ENCODE peak calls at places on chromosomes 6 and 20, in four cellular contexts. V is A549, M is adrenal gland, A is ovary. T is an unnamed sample.
A peak's percentile ranks its signal among the peaks of the same experiment; 100 is the strongest.

GRCh38 chr6:38012573-38012972 is 193.0 kb downstream of the ZFAND3 start:
- DNase-seq in V (peak; percentile 9), M (no peak), A (no peak), T (peak; percentile 11)

GRCh38 chr6:336159-337114 is 44.1 kb downstream of the DUSP22 start:
- DNase-seq in V (no peak), M (no peak), A (no peak), T (peak; percentile 90)

GRCh38 chr6:97674802-97675201 is 391.8 kb upstream of the MMS22L start:
- DNase-seq in V (no peak), M (no peak), A (no peak), T (no peak)

GRCh38 chr20:57654363-57654997 is 34.3 kb upstream of the ZBP1 start:
- DNase-seq in V (peak; percentile 87), M (peak; percentile 61), A (peak; percentile 41), T (peak; percentile 60)

GRCh38 chr6:111604259-111605099 is 1.2 kb downstream of the TRAF3IP2 start:
- DNase-seq in V (no peak), M (peak; percentile 64), A (peak; percentile 67), T (no peak)

GRCh38 chr6:76682842-76683241 is 610.4 kb upstream of the IMPG1 start:
- DNase-seq in V (no peak), M (no peak), A (no peak), T (peak; percentile 60)

GRCh38 chr20:297098-297924 is at the start of gene ZCCHC3:
- DNase-seq in V (peak; percentile 94), M (peak; percentile 94), A (peak; percentile 93), T (peak; percentile 92)

GRCh38 chr6:75855047-75855446 is 106.0 kb downstream of the MYO6 start:
- DNase-seq in V (peak; percentile 2), M (peak; percentile 46), A (no peak), T (peak; percentile 71)

GRCh38 chr6:138590796-138591709 is 91.8 kb upstream of the NHSL1 start:
- DNase-seq in V (peak; percentile 53), M (peak; percentile 76), A (no peak), T (peak; percentile 64)

GRCh38 chr6:144993870-144994269 is 708.7 kb downstream of the UTRN start:
- DNase-seq in V (no peak), M (no peak), A (no peak), T (no peak)

GRCh38 chr6:163844352-163844751 is 429.8 kb downstream of the QKI start:
- DNase-seq in V (no peak), M (no peak), A (no peak), T (no peak)

GRCh38 chr6:27575594-27576361 is 102.9 kb upstream of the ZNF184 start:
- DNase-seq in V (no peak), M (no peak), A (no peak), T (no peak)

GRCh38 chr20:11080010-11080409 is 406.2 kb upstream of the JAG1 start:
- DNase-seq in V (no peak), M (no peak), A (no peak), T (no peak)

GRCh38 chr20:50689864-50690263 is 1.5 kb downstream of the RIPOR3 start:
- DNase-seq in V (no peak), M (no peak), A (peak; percentile 44), T (no peak)

GRCh38 chr6:23417133-23417532 is 708.9 kb upstream of the NRSN1 start:
- DNase-seq in V (no peak), M (no peak), A (no peak), T (peak; percentile 75)

GRCh38 chr20:46852313-46852712 is 42.3 kb upstream of the EYA2 start:
- DNase-seq in V (no peak), M (no peak), A (no peak), T (no peak)

GRCh38 chr6:134632034-134632433 is 314.1 kb upstream of the SGK1 start:
- DNase-seq in V (no peak), M (no peak), A (no peak), T (no peak)

GRCh38 chr20:47785321-47785899 is at the start of gene SULF2:
- DNase-seq in V (no peak), M (peak; percentile 26), A (peak; percentile 74), T (peak; percentile 60)

GRCh38 chr6:139369568-139370046 is 4.8 kb downstream of the CITED2 start:
- DNase-seq in V (peak; percentile 14), M (peak; percentile 39), A (no peak), T (peak; percentile 56)

GRCh38 chr20:17985388-17986018 is 16.7 kb downstream of the MGME1 start:
- DNase-seq in V (no peak), M (no peak), A (no peak), T (no peak)

GRCh38 chr20:61297981-61298380 is 45.9 kb downstream of the CDH4 start:
- DNase-seq in V (no peak), M (no peak), A (no peak), T (no peak)

GRCh38 chr20:2246081-2246491 is 49.7 kb upstream of the TGM3 start:
- DNase-seq in V (no peak), M (no peak), A (no peak), T (no peak)

GRCh38 chr6:34036357-34037069 is 109.4 kb downstream of the GRM4 start:
- DNase-seq in V (no peak), M (no peak), A (no peak), T (no peak)

GRCh38 chr20:46946181-46946624 is 51.6 kb downstream of the EYA2 start:
- DNase-seq in V (no peak), M (no peak), A (no peak), T (no peak)

GRCh38 chr20:59525500-59526241 is 78.7 kb upstream of the PHACTR3 start:
- DNase-seq in V (peak; percentile 66), M (peak; percentile 66), A (no peak), T (peak; percentile 40)

GRCh38 chr20:5691918-5692618 is 58.1 kb upstream of the SHLD1 start:
- DNase-seq in V (no peak), M (no peak), A (no peak), T (peak; percentile 39)

GRCh38 chr20:5688431-5688972 is 61.7 kb upstream of the SHLD1 start:
- DNase-seq in V (no peak), M (no peak), A (no peak), T (no peak)

GRCh38 chr20:5689451-5689850 is 60.8 kb upstream of the SHLD1 start:
- DNase-seq in V (no peak), M (no peak), A (no peak), T (no peak)

GRCh38 chr20:5686381-5687105 is 63.7 kb upstream of the SHLD1 start:
- DNase-seq in V (no peak), M (no peak), A (no peak), T (no peak)

DNA sequence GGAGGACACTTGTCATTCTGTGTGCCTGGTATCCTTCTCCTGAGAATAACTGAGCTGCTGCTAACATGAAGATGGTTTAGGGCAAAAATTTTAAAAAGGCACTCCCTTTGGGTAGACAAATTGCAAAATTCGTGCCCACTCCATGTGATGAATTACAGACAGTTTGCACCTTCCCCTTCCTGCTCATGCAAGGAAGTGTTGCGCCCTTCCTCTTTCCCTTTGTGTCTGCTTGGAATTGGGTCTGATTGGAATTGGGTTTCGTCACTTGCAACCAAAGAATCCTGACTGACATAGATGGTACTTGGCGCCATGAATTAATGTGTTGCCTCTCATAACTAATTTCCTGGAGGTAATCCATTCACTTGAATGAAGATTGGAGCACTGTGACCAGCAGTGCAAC is 62.3 kb upstream of the SHLD1 start:
- DNase-seq in V (no peak), M (peak; percentile 36), A (no peak), T (no peak)
- H3K4me1 ChIP-seq in V (no peaks in the 10 kb centered on the region), M (peaks cover 6% of the 10 kb centered on the region), A (peaks cover 1% of the 10 kb centered on the region), T (no peaks in the 10 kb centered on the region)

DNA sequence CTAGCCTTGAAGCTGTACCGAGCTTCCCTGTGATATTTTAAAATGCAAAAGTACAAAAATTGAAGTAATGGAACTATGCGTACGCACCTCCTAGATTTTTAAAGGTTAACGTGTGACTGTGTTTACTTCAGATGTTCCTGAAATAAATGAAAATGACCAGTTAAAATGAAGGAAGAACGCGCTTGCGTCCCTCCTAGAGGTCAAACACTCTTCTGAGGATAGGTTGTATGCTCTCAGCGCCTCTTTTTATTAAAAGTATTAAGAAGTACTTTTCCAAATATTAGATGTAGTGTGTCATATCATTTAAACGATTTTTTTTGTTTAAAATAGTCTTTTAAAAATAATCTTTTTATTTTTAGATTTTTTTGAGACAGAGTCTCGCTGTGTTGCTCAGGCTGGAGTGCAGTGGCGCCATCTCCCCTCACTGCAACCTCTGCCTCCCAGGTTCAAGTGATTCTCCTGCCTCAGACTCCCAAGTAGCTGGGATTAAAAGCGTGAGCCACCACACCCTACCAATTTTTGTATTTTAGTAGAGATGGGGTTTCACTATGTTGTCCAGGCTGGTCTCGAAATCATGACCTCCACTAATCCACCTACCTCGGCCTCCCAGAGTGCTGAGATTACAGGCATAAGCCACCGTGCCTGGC is 30.6 kb downstream of the TRIM38 start:
- DNase-seq in V (no peak), M (no peak), A (no peak), T (no peak)
- TF ChIP-seq CTCF in V (no peak), M (no peak), A (no peak), T (no peak)

GRCh38 chr6:126107475-126108121 is 121.3 kb downstream of the TRMT11 start:
- DNase-seq in V (no peak), M (no peak), A (no peak), T (no peak)
- H3K4me1 ChIP-seq in V (peaks cover 10% of the 10 kb centered on the region), M (no peaks in the 10 kb centered on the region), A (no peaks in the 10 kb centered on the region), T (no peaks in the 10 kb centered on the region)

DNA sequence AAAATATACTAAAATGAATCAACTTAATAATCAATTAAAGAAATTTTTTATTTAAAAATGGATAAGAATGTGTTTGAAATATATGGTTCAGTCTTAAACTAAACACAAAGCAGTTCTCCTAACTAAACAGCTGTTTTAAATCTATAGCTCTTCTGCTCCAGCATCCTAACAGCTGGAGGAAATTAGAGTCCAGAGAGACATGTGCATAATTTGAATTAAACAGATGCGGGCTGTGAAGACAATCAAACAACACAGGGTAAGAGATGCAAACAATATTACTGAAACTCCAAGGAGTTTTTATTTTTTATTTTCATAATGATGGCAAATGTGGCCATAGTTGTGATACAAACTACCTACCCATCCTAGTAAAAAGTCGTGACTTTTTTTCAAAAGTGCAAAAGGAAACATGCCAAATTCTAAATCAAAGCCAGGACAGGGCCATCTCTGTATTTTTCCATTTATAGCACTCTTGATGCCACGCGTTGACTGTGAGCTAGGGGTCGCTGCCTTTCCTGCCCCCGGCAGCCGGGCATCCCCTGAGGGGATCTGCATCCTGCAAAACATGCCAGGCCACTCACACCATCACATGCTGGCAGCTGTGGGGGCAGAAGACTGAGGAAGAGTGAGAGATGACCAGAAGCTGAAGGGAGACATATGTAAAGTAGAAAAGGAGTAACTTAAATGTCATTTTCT is 310.6 kb downstream of the PRKN start:
- DNase-seq in V (no peak), M (no peak), A (no peak), T (no peak)
- TF ChIP-seq CTCF in V (no peak), M (no peak), A (no peak), T (peak; percentile 4)

GRCh38 chr6:116253505-116254296 is at the start of gene TSPYL4:
- DNase-seq in V (peak; percentile 78), M (peak; percentile 97), A (peak; percentile 94), T (peak; percentile 93)

GRCh38 chr6:116255246-116255800 is 1.4 kb upstream of the TSPYL4 start:
- DNase-seq in V (no peak), M (peak; percentile 50), A (no peak), T (no peak)

GRCh38 chr6:116254297-116254724 is 436 bp upstream of the TSPYL4 start:
- DNase-seq in V (no peak), M (no peak), A (no peak), T (no peak)

GRCh38 chr6:116251568-116252384 is 2.1 kb downstream of the TSPYL4 start:
- DNase-seq in V (no peak), M (no peak), A (no peak), T (no peak)

GRCh38 chr6:116253188-116253504 is 729 bp downstream of the TSPYL4 start:
- DNase-seq in V (no peak), M (no peak), A (no peak), T (no peak)
- H3K4me1 ChIP-seq in V (peaks cover 14% of the 10 kb centered on the region), M (peaks cover 68% of the 10 kb centered on the region), A (peaks cover 16% of the 10 kb centered on the region), T (peaks cover 13% of the 10 kb centered on the region)

T was measured in MM.1S.